ENCODE peak calls at places on chromosome 14, in six cellular contexts. D is HCT116, L is adrenal gland, P is ovary, O is suprapubic skin, V is heart left ventricle. R is an unnamed sample.

GRCh38 chr14:45201908-45202307 is 51.1 kb downstream of the MIS18BP1 start:
- DNase-seq in D (no peak), L (no peak), P (no peak), O (no peak), V (no peak), R (no peak)

GRCh38 chr14:34713122-34713680 is 1.2 kb downstream of the CFL2 start:
- DNase-seq in D (no peak), L (no peak), P (no peak), O (no peak), V (no peak), R (no peak)

GRCh38 chr14:94625353-94625635 is 13.1 kb downstream of the SERPINA3 start:
- DNase-seq in D (no peak), L (no peak), P (no peak), O (no peak), V (no peak), R (no peak)

GRCh38 chr14:96688629-96689028 is 108.6 kb upstream of the VRK1 start:
- DNase-seq in D (no peak), L (no peak), P (no peak), O (no peak), V (no peak), R (no peak)

GRCh38 chr14:95480109-95480886 is 36.2 kb downstream of the SYNE3 start:
- DNase-seq in D (no peak), L (peak), P (peak), O (peak), V (peak), R (peak)

GRCh38 chr14:103343164-103343879 is 9.3 kb downstream of the EIF5 start:
- DNase-seq in D (no peak), L (no peak), P (no peak), O (no peak), V (no peak), R (no peak)

GRCh38 chr14:81219821-81220487 is 805 bp downstream of the GTF2A1 start:
- DNase-seq in D (no peak), L (peak), P (peak), O (peak), V (peak), R (peak)

GRCh38 chr14:79605863-79606262 is 605.4 kb downstream of the DIO2 start:
- DNase-seq in D (no peak), L (no peak), P (no peak), O (no peak), V (no peak), R (no peak)

GRCh38 chr14:32217301-32217700 is 14.2 kb upstream of the RNU6-8 start:
- DNase-seq in D (no peak), L (no peak), P (no peak), O (no peak), V (no peak), R (no peak)

GRCh38 chr14:33555710-33556350 is 395.0 kb downstream of the EGLN3 start:
- DNase-seq in D (no peak), L (no peak), P (no peak), O (no peak), V (no peak), R (no peak)

GRCh38 chr14:98501335-98501734 is 770.7 kb downstream of the BCL11B start:
- DNase-seq in D (no peak), L (no peak), P (no peak), O (no peak), V (no peak), R (no peak)

GRCh38 chr14:69038449-69039286 is 59.6 kb upstream of the ACTN1 start:
- DNase-seq in D (no peak), L (no peak), P (no peak), O (no peak), V (no peak), R (no peak)

GRCh38 chr14:35352274-35353233 is 52.0 kb downstream of the NFKBIA start:
- DNase-seq in D (no peak), L (no peak), P (no peak), O (no peak), V (no peak), R (no peak)

GRCh38 chr14:70359076-70359424 is 433 bp downstream of the COX16 start:
- DNase-seq in D (no peak), L (no peak), P (no peak), O (no peak), V (no peak), R (peak)

GRCh38 chr14:58395565-58395814 is 240 bp upstream of the TOMM20L start:
- DNase-seq in D (no peak), L (no peak), P (no peak), O (no peak), V (no peak), R (no peak)

GRCh38 chr14:34619399-34619920 is 10.5 kb downstream of the SNX6 start:
- DNase-seq in D (no peak), L (no peak), P (no peak), O (no peak), V (no peak), R (no peak)

GRCh38 chr14:77376380-77376770 is 519 bp downstream of the TMED8 start:
- DNase-seq in D (no peak), L (peak), P (peak), O (no peak), V (peak), R (peak)

GRCh38 chr14:75631453-75631831 is 29.2 kb downstream of the ERG28 start:
- DNase-seq in D (no peak), L (no peak), P (no peak), O (no peak), V (no peak), R (no peak)

GRCh38 chr14:36517242-36518030 is 2.6 kb downstream of the NKX2-1 start:
- DNase-seq in D (no peak), L (no peak), P (no peak), O (no peak), V (no peak), R (no peak)

GRCh38 chr14:105532735-105533141 is 6.4 kb downstream of the TMEM121 start:
- DNase-seq in D (no peak), L (no peak), P (no peak), O (no peak), V (no peak), R (no peak)

GRCh38 chr14:37253905-37254304 is 56.2 kb downstream of the MIPOL1 start:
- DNase-seq in D (no peak), L (peak), P (peak), O (no peak), V (peak), R (peak)

GRCh38 chr14:34180428-34180827 is 229.6 kb upstream of the EGLN3 start:
- DNase-seq in D (no peak), L (no peak), P (no peak), O (no peak), V (no peak), R (no peak)

GRCh38 chr14:87745507-87746118 is 247.4 kb downstream of the GALC start:
- DNase-seq in D (peak), L (peak), P (no peak), O (no peak), V (no peak), R (peak)

GRCh38 chr14:55028066-55028465 is 1.0 kb downstream of the SOCS4 start:
- DNase-seq in D (no peak), L (no peak), P (no peak), O (no peak), V (no peak), R (no peak)

GRCh38 chr14:55333785-55334485 is 62.7 kb downstream of the FBXO34 start:
- DNase-seq in D (no peak), L (no peak), P (no peak), O (no peak), V (no peak), R (no peak)

GRCh38 chr14:92819011-92819410 is 24.9 kb downstream of the GOLGA5 start:
- DNase-seq in D (no peak), L (no peak), P (no peak), O (no peak), V (no peak), R (no peak)

GRCh38 chr14:27077181-27077738 is 479.4 kb upstream of the NOVA1 start:
- DNase-seq in D (no peak), L (no peak), P (no peak), O (no peak), V (no peak), R (peak)

GRCh38 chr14:91416744-91417133 is 881 bp downstream of the CCDC88C start:
- DNase-seq in D (no peak), L (no peak), P (no peak), O (no peak), V (peak), R (peak)

GRCh38 chr14:68710776-68711175 is 82.1 kb downstream of the ZFP36L1 start:
- DNase-seq in D (no peak), L (no peak), P (no peak), O (peak), V (no peak), R (no peak)

GRCh38 chr14:75335588-75335987 is 57.0 kb downstream of the FOS start:
- DNase-seq in D (no peak), L (no peak), P (no peak), O (no peak), V (no peak), R (no peak)

GRCh38 chr14:102039157-102039556 is 47.7 kb downstream of the HSP90AA1 start:
- DNase-seq in D (no peak), L (no peak), P (no peak), O (no peak), V (no peak), R (no peak)

GRCh38 chr14:77014004-77014604 is 14.4 kb downstream of the IRF2BPL start:
- DNase-seq in D (no peak), L (peak), P (peak), O (no peak), V (peak), R (peak)

DNA sequence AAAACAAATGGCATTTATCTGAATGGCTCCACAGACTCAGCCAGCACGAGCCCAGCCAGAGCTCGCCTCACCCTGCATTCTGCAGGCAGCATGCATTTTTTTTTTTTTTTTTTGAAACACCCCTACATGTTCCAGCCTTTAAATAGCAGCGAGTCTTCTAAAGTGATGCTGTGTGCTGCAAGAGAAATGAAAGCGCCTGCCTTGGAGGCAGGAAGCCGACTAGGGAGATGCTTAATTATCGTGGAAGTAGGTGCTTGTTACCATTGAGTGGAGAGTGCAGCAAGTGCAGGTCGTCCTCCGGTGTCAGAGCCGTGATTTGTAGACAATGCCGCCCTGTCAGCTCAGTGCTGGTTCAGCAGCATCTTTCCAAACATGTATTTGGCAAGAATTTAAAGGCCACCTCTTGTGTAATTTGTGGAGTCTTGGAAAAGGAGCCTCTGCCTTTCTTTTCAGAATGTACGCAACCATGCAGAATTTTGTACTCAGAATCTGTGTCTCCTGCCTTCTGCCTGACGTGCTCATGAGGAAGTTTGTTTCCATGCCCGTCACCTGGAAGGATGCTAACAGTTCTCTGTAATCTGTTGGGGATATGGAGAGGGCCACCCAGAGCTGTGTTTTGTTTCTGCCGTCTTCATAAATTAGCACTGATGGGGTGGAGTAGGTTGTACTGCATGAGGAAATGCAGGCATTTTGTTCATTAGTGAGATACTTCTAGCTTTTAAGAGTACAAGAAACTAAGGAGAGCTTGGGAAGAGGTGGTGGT is 345.9 kb upstream of the RGS6 start:
- DNase-seq in D (no peak), L (peak), P (peak), O (no peak), V (no peak), R (no peak)
- H3K27ac ChIP-seq in D (no peak), L (peak), P (peak), O (no peak), V (no peak), R (no peak)

GRCh38 chr14:24971255-24971654 is 78.7 kb downstream of the STXBP6 start:
- DNase-seq in D (no peak), L (no peak), P (no peak), O (no peak), V (no peak), R (no peak)

GRCh38 chr14:24972844-24973243 is 77.1 kb downstream of the STXBP6 start:
- DNase-seq in D (no peak), L (no peak), P (no peak), O (no peak), V (no peak), R (no peak)

GRCh38 chr14:24975393-24975792 is 74.6 kb downstream of the STXBP6 start:
- DNase-seq in D (no peak), L (no peak), P (no peak), O (no peak), V (no peak), R (no peak)

GRCh38 chr14:24976599-24976998 is 73.3 kb downstream of the STXBP6 start:
- DNase-seq in D (no peak), L (no peak), P (no peak), O (no peak), V (no peak), R (peak)

DNA sequence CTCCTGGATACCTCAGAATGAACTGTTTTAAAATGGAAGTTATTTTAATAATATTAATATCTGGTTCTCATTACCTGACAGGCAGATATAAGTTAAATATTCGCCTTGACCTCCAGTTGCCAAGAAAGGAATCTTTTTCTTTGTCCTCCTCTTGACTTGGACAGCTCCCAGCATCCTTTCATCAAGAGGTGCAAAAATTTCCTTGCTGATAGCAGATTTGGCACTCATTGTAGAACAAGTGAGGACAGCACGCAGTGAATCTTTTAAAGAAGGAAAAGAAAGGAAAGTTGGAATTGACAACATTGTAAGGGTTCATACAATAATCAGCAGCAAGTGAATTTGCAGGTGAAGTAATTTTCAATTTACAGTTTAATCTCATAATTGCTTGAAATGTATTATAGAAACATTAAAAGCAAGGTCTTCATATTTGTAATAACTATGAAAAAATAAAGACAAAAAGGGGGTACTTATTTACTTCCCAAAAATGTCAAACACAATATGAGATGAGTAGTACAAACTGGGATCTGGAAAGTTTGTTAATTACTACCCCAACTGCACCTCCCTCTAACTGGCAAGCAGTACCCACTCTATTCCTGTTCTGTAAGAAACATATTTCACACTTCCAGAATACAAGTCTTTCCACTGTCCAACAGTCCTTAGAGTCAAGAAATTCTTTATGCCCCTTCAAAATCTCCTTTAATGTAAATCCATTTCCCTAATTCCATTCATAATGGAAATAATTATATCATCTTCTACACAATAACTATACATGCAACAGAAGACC is 75.2 kb downstream of the STXBP6 start:
- DNase-seq in D (no peak), L (no peak), P (no peak), O (no peak), V (no peak), R (no peak)
- TF ChIP-seq POLR2A in D (no peak), L (no peak), P (no peak), O (no peak), V (no peak), R (no peak)

GRCh38 chr14:60254176-60254575 is 5.2 kb downstream of the PPM1A start:
- DNase-seq in D (no peak), L (no peak), P (no peak), O (no peak), V (no peak), R (peak)

GRCh38 chr14:60252630-60253029 is 3.6 kb downstream of the PPM1A start:
- DNase-seq in D (no peak), L (no peak), P (no peak), O (no peak), V (no peak), R (no peak)

GRCh38 chr14:60251877-60252276 is 2.9 kb downstream of the PPM1A start:
- DNase-seq in D (no peak), L (no peak), P (no peak), O (no peak), V (no peak), R (no peak)

GRCh38 chr14:60253649-60254048 is 4.6 kb downstream of the PPM1A start:
- DNase-seq in D (no peak), L (no peak), P (no peak), O (no peak), V (no peak), R (no peak)

GRCh38 chr14:60257862-60258261 is 8.8 kb downstream of the PPM1A start:
- DNase-seq in D (no peak), L (no peak), P (no peak), O (no peak), V (no peak), R (no peak)
- H3K4me3 ChIP-seq in D (no peak), L (no peak), P (no peak), O (no peak), V (no peak), R (no peak)

GRCh38 chr14:22097072-22097471 is 423.5 kb upstream of the OR4E1 start:
- DNase-seq in D (no peak), L (no peak), P (no peak), O (no peak), V (no peak), R (no peak)
- H3K27ac ChIP-seq in D (no peak), L (no peak), P (no peak), O (peak), V (no peak), R (no peak)

GRCh38 chr14:49636866-49637265 is 1.8 kb upstream of the DNAAF2 start:
- DNase-seq in D (no peak), L (no peak), P (no peak), O (no peak), V (no peak), R (no peak)

GRCh38 chr14:49637534-49638078 is 2.6 kb upstream of the DNAAF2 start:
- DNase-seq in D (no peak), L (no peak), P (no peak), O (no peak), V (no peak), R (no peak)

GRCh38 chr14:49634547-49635334 is at the start of gene DNAAF2:
- DNase-seq in D (no peak), L (peak), P (peak), O (peak), V (peak), R (peak)

GRCh38 chr14:49633650-49634546 is 1.1 kb downstream of the DNAAF2 start:
- DNase-seq in D (peak), L (peak), P (peak), O (peak), V (peak), R (peak)
- TF ChIP-seq POLR2A in D (peak), L (peak), P (peak), O (no peak), V (peak), R (peak)

DNA sequence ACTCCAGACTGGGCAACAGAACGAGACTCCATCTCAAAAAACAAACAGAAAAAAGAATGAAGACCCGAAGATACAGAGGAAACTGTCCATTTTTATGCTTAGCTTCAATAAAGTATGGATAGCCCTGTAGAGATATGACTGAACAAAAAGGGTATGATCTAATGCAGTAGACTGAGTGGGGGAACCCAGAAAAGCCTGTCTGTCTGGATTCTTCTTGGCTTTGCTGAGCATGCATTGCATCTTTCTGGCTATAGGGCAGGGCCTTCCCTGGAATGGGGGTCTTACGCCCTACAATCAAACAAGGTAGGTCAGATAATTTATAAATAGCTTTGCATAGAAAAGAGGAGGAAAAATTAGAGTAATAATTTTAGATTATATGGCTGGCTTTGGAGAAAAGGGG is 10.1 kb downstream of the MIA2 start:
- DNase-seq in D (no peak), L (no peak), P (no peak), O (no peak), V (no peak), R (no peak)
- H3K4me3 ChIP-seq in D (no peak), L (no peak), P (no peak), O (no peak), V (no peak), R (no peak)

DNA sequence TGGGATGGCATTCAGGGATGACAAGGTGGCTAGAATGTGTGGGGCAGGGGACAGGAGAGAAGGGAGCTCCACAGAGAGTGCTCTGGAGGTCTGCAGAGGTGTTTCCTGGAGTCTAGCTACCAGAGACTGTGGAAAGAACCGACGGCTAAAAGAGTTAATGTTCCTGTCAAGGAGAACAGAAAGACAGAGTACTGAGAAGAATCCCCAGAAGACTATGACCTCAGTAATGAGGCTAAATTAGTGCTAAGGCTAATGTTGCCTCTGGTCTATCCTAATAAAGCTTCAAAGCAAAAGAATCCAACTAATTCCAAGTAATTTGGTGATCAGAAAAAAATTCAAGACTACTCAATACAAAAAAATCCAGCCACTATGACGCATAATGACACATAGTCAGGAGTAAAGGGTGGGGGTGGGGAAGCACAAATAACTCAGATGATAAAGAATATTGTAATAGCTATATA is 44.7 kb downstream of the FERMT2 start:
- DNase-seq in D (peak), L (no peak), P (no peak), O (no peak), V (no peak), R (no peak)
- H3K27ac ChIP-seq in D (peak), L (no peak), P (no peak), O (peak), V (peak), R (no peak)